ENCODE peak calls at places on chromosomes 1 and 21, in eight cellular contexts. One of them, this sample, is unnamed. For H3K4me1, the result is how much of the 10 kb centered on the place peaks cover.

GRCh38 chr1:215287362-215287761 is 204.8 kb downstream of the KCNK2 start:
- DNase-seq in HepG2: no peak
- DNase-seq in fibroblast of lung: peak
- DNase-seq in ascending aorta: no peak
- DNase-seq in body of pancreas: no peak
- DNase-seq in psoas muscle: no peak
- DNase-seq in lung: no peak
- DNase-seq in kidney: no peak
- DNase-seq in this sample: no peak

GRCh38 chr1:27154991-27155781 is at the start of gene SLC9A1:
- DNase-seq in HepG2: peak
- DNase-seq in fibroblast of lung: peak
- DNase-seq in ascending aorta: peak
- DNase-seq in body of pancreas: peak
- DNase-seq in psoas muscle: peak
- DNase-seq in lung: peak
- DNase-seq in kidney: peak
- DNase-seq in this sample: peak

GRCh38 chr1:3678361-3679097 is 26.2 kb downstream of the TP73 start:
- DNase-seq in HepG2: no peak
- DNase-seq in fibroblast of lung: no peak
- DNase-seq in ascending aorta: no peak
- DNase-seq in body of pancreas: no peak
- DNase-seq in psoas muscle: no peak
- DNase-seq in lung: no peak
- DNase-seq in kidney: peak
- DNase-seq in this sample: no peak

GRCh38 chr1:214546886-214547641 is 4.3 kb downstream of the PTPN14 start:
- DNase-seq in HepG2: no peak
- DNase-seq in fibroblast of lung: peak
- DNase-seq in ascending aorta: no peak
- DNase-seq in body of pancreas: no peak
- DNase-seq in psoas muscle: no peak
- DNase-seq in lung: no peak
- DNase-seq in kidney: no peak
- DNase-seq in this sample: no peak

GRCh38 chr1:38045431-38046332 is 911 bp downstream of the POU3F1 start:
- DNase-seq in HepG2: no peak
- DNase-seq in fibroblast of lung: peak
- DNase-seq in ascending aorta: no peak
- DNase-seq in body of pancreas: peak
- DNase-seq in psoas muscle: peak
- DNase-seq in lung: no peak
- DNase-seq in kidney: peak
- DNase-seq in this sample: no peak

GRCh38 chr1:29698033-29698432 is 461.7 kb downstream of the PTPRU start:
- DNase-seq in HepG2: peak
- DNase-seq in fibroblast of lung: peak
- DNase-seq in ascending aorta: no peak
- DNase-seq in body of pancreas: no peak
- DNase-seq in psoas muscle: peak
- DNase-seq in lung: no peak
- DNase-seq in kidney: no peak
- DNase-seq in this sample: no peak

GRCh38 chr21:39676054-39676771 is 63.5 kb downstream of the B3GALT5 start:
- DNase-seq in HepG2: peak
- DNase-seq in fibroblast of lung: no peak
- DNase-seq in ascending aorta: no peak
- DNase-seq in body of pancreas: no peak
- DNase-seq in psoas muscle: no peak
- DNase-seq in lung: no peak
- DNase-seq in kidney: no peak
- DNase-seq in this sample: no peak

GRCh38 chr1:112982853-112983539 is 27.0 kb upstream of the SLC16A1 start:
- DNase-seq in HepG2: no peak
- DNase-seq in fibroblast of lung: no peak
- DNase-seq in ascending aorta: no peak
- DNase-seq in body of pancreas: no peak
- DNase-seq in psoas muscle: no peak
- DNase-seq in lung: no peak
- DNase-seq in kidney: no peak
- DNase-seq in this sample: no peak

GRCh38 chr1:156045070-156045469 is 8.5 kb downstream of the UBQLN4 start:
- DNase-seq in HepG2: no peak
- DNase-seq in fibroblast of lung: no peak
- DNase-seq in ascending aorta: no peak
- DNase-seq in body of pancreas: no peak
- DNase-seq in psoas muscle: peak
- DNase-seq in lung: no peak
- DNase-seq in kidney: no peak
- DNase-seq in this sample: no peak

GRCh38 chr1:186958520-186958919 is 129.8 kb downstream of the PLA2G4A start:
- DNase-seq in HepG2: no peak
- DNase-seq in fibroblast of lung: peak
- DNase-seq in ascending aorta: no peak
- DNase-seq in body of pancreas: no peak
- DNase-seq in psoas muscle: no peak
- DNase-seq in lung: no peak
- DNase-seq in kidney: no peak
- DNase-seq in this sample: no peak

GRCh38 chr1:227542153-227543120 is 20.9 kb upstream of the ZNF678 start:
- DNase-seq in HepG2: peak
- DNase-seq in fibroblast of lung: peak
- DNase-seq in ascending aorta: peak
- DNase-seq in body of pancreas: peak
- DNase-seq in psoas muscle: peak
- DNase-seq in lung: peak
- DNase-seq in kidney: peak
- DNase-seq in this sample: peak

GRCh38 chr1:147167361-147167760 is 4.9 kb downstream of the PRKAB2 start:
- DNase-seq in HepG2: peak
- DNase-seq in fibroblast of lung: peak
- DNase-seq in ascending aorta: no peak
- DNase-seq in body of pancreas: no peak
- DNase-seq in psoas muscle: no peak
- DNase-seq in lung: no peak
- DNase-seq in kidney: no peak
- DNase-seq in this sample: no peak

GRCh38 chr1:204507317-204508105 is 8.7 kb upstream of the MDM4 start:
- DNase-seq in HepG2: peak
- DNase-seq in fibroblast of lung: peak
- DNase-seq in ascending aorta: no peak
- DNase-seq in body of pancreas: no peak
- DNase-seq in psoas muscle: no peak
- DNase-seq in lung: no peak
- DNase-seq in kidney: no peak
- DNase-seq in this sample: no peak

GRCh38 chr1:112794654-112795239 is 79.6 kb upstream of the PPM1J start:
- DNase-seq in HepG2: no peak
- DNase-seq in fibroblast of lung: no peak
- DNase-seq in ascending aorta: no peak
- DNase-seq in body of pancreas: no peak
- DNase-seq in psoas muscle: no peak
- DNase-seq in lung: no peak
- DNase-seq in kidney: no peak
- DNase-seq in this sample: no peak

GRCh38 chr1:23745515-23745914 is 2.2 kb downstream of the ELOA start:
- DNase-seq in HepG2: peak
- DNase-seq in fibroblast of lung: peak
- DNase-seq in ascending aorta: no peak
- DNase-seq in body of pancreas: peak
- DNase-seq in psoas muscle: no peak
- DNase-seq in lung: no peak
- DNase-seq in kidney: no peak
- DNase-seq in this sample: no peak

GRCh38 chr1:55262822-55263221 is 47.7 kb upstream of the USP24 start:
- DNase-seq in HepG2: no peak
- DNase-seq in fibroblast of lung: peak
- DNase-seq in ascending aorta: no peak
- DNase-seq in body of pancreas: no peak
- DNase-seq in psoas muscle: no peak
- DNase-seq in lung: no peak
- DNase-seq in kidney: no peak
- DNase-seq in this sample: no peak

GRCh38 chr1:221440658-221441057 is 301.2 kb downstream of the DUSP10 start:
- DNase-seq in HepG2: no peak
- DNase-seq in fibroblast of lung: peak
- DNase-seq in ascending aorta: no peak
- DNase-seq in body of pancreas: no peak
- DNase-seq in psoas muscle: no peak
- DNase-seq in lung: no peak
- DNase-seq in kidney: no peak
- DNase-seq in this sample: no peak
- TF ChIP-seq CTCF in HepG2: no peak
- TF ChIP-seq CTCF in fibroblast of lung: no peak
- TF ChIP-seq CTCF in ascending aorta: no peak
- TF ChIP-seq CTCF in body of pancreas: no peak
- TF ChIP-seq CTCF in psoas muscle: peak
- TF ChIP-seq CTCF in lung: no peak
- TF ChIP-seq CTCF in kidney: no peak
- TF ChIP-seq CTCF in this sample: no peak

DNA sequence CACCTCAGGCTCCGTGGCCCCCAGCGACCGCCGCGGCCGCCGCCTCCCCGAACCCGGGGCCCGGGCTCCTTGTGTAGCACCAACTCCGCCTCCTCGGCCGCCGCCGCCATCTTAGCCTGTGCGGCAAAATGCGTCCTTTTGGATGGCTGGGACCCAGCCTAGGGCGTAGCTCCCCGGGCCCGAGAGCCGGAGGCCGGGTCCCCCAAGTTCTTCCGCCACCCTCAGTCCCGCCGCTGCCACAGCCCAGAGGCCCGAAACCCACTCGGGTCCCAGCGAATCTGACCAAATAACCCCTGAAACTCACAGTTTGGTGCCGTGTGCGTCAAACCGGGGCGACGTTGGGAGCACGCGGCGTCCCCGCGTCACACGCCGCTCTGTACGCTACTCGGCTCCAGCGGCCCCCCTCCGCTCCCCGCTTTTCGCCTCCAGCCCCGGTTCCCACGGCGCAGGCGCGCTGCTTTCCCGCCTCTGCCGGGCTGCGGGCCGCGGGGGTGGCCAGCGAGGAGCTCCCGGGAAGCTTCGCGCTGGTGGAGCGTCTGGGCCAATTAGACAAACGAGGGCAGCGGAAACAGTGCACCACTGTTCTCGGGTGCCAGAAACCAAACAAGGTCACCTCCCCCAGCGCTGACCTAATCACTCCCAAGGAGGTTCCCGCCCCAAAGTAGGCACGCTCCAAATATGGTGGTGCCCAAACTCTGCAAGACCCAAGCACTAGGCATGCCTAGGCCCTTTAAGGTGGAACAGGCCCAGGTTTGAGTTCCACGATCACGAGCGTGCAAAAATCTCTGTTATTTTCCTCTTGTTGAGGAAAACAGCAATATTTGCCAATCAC is at the start of gene ZNF644:
- DNase-seq in HepG2: peak
- DNase-seq in fibroblast of lung: peak
- DNase-seq in ascending aorta: peak
- DNase-seq in body of pancreas: peak
- DNase-seq in psoas muscle: peak
- DNase-seq in lung: peak
- DNase-seq in kidney: peak
- DNase-seq in this sample: peak
- H3K4me3 ChIP-seq in HepG2: peak
- H3K4me3 ChIP-seq in fibroblast of lung: peak
- H3K4me3 ChIP-seq in ascending aorta: peak
- H3K4me3 ChIP-seq in body of pancreas: peak
- H3K4me3 ChIP-seq in psoas muscle: peak
- H3K4me3 ChIP-seq in lung: peak
- H3K4me3 ChIP-seq in kidney: peak
- H3K4me3 ChIP-seq in this sample: peak

GRCh38 chr1:154866995-154867795 is 2.9 kb downstream of the KCNN3 start:
- DNase-seq in HepG2: no peak
- DNase-seq in fibroblast of lung: peak
- DNase-seq in ascending aorta: no peak
- DNase-seq in body of pancreas: no peak
- DNase-seq in psoas muscle: peak
- DNase-seq in lung: no peak
- DNase-seq in kidney: peak
- DNase-seq in this sample: no peak

GRCh38 chr1:154865442-154866256 is 4.4 kb downstream of the KCNN3 start:
- DNase-seq in HepG2: no peak
- DNase-seq in fibroblast of lung: no peak
- DNase-seq in ascending aorta: no peak
- DNase-seq in body of pancreas: no peak
- DNase-seq in psoas muscle: peak
- DNase-seq in lung: no peak
- DNase-seq in kidney: no peak
- DNase-seq in this sample: no peak

GRCh38 chr1:154867841-154868610 is 2.1 kb downstream of the KCNN3 start:
- DNase-seq in HepG2: no peak
- DNase-seq in fibroblast of lung: no peak
- DNase-seq in ascending aorta: no peak
- DNase-seq in body of pancreas: no peak
- DNase-seq in psoas muscle: no peak
- DNase-seq in lung: no peak
- DNase-seq in kidney: peak
- DNase-seq in this sample: no peak

GRCh38 chr1:154864189-154864985 is 5.7 kb downstream of the KCNN3 start:
- DNase-seq in HepG2: no peak
- DNase-seq in fibroblast of lung: no peak
- DNase-seq in ascending aorta: no peak
- DNase-seq in body of pancreas: no peak
- DNase-seq in psoas muscle: no peak
- DNase-seq in lung: no peak
- DNase-seq in kidney: no peak
- DNase-seq in this sample: no peak

DNA sequence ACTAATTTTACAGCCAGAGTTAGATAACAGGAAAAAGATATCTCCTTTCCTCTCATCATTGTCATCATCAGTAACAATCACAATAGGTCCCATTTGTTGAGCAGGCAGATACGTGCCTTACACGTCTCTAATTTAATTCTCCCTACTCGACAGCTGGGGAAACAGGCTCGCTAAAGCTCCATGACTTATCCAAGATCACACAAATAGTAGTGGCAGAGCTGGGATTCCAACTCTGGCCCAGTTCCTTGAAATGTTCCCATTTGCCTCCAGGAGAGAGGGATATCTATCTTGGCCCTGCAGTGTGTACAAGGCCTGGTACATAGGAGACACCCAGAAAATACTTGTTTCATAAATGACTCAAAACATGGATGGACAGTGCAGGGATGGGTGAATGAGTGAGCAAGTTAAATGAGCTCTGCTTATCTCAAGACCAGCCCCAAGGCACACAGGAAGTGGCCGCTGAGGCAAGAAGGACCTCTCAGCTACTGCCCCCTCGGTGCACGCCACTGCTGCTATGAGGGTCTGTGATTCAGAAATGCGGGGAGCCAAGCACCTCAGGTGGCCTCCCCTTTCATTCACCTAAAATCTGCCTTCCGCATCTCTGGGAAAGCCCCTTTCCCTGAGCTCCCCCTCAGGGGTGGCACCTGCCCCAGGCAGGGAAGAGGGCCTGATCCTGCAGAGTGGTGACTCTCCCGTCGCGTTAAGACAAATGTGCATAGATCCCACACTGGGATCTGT is 3.7 kb downstream of the KCNN3 start:
- DNase-seq in HepG2: no peak
- DNase-seq in fibroblast of lung: no peak
- DNase-seq in ascending aorta: no peak
- DNase-seq in body of pancreas: no peak
- DNase-seq in psoas muscle: no peak
- DNase-seq in lung: no peak
- DNase-seq in kidney: no peak
- DNase-seq in this sample: no peak
- H3K4me1 ChIP-seq in HepG2: under half
- H3K4me1 ChIP-seq in fibroblast of lung: under half
- H3K4me1 ChIP-seq in ascending aorta: under half
- H3K4me1 ChIP-seq in body of pancreas: under half
- H3K4me1 ChIP-seq in psoas muscle: half or more
- H3K4me1 ChIP-seq in lung: under half
- H3K4me1 ChIP-seq in kidney: under half
- H3K4me1 ChIP-seq in this sample: under half

GRCh38 chr1:12620142-12620865 is 2.3 kb upstream of the DHRS3 start:
- DNase-seq in HepG2: no peak
- DNase-seq in fibroblast of lung: no peak
- DNase-seq in ascending aorta: no peak
- DNase-seq in body of pancreas: no peak
- DNase-seq in psoas muscle: no peak
- DNase-seq in lung: no peak
- DNase-seq in kidney: no peak
- DNase-seq in this sample: no peak
- TF ChIP-seq CTCF in HepG2: no peak
- TF ChIP-seq CTCF in fibroblast of lung: no peak
- TF ChIP-seq CTCF in ascending aorta: no peak
- TF ChIP-seq CTCF in body of pancreas: no peak
- TF ChIP-seq CTCF in psoas muscle: no peak
- TF ChIP-seq CTCF in lung: no peak
- TF ChIP-seq CTCF in kidney: no peak
- TF ChIP-seq CTCF in this sample: no peak

This sample was measured in thoracic aorta.